ENCODE peak calls at places on chromosomes 3 and 15, in nine cellular contexts. K is cardiac muscle cell; J is naive thymus-derived CD4-positive, alpha-beta T cell; O is CD4-positive, alpha-beta T cell; R is aorta; V is right atrium auricular region; I is HCT116; A is heart right ventricle; X is thyroid gland. L is an unnamed sample.

GRCh38 chr3:35081902-35082301 is 557.4 kb upstream of the ARPP21 start:
- DNase-seq in K (no peak), J (no peak), O (no peak), R (no peak), V (no peak), I (no peak), A (no peak), X (no peak), L (no peak)

GRCh38 chr3:42830437-42831320 is 21.4 kb downstream of the ACKR2 start:
- DNase-seq in K (peak), J (no peak), O (no peak), R (no peak), V (no peak), I (peak), A (no peak), X (no peak), L (no peak)

GRCh38 chr3:123202451-123202850 is 708 bp downstream of the SEC22A start:
- DNase-seq in K (peak), J (no peak), O (no peak), R (no peak), V (no peak), I (no peak), A (no peak), X (no peak), L (no peak)

GRCh38 chr15:99508807-99509311 is 56.9 kb upstream of the MEF2A start:
- DNase-seq in K (no peak), J (no peak), O (no peak), R (no peak), V (no peak), I (no peak), A (no peak), X (no peak), L (no peak)

GRCh38 chr15:38853608-38854007 is 289.0 kb upstream of the RASGRP1 start:
- DNase-seq in K (peak), J (no peak), O (peak), R (no peak), V (no peak), I (peak), A (no peak), X (no peak), L (peak)

GRCh38 chr3:56801597-56802410 is at the start of gene ARHGEF3:
- DNase-seq in K (peak), J (peak), O (peak), R (peak), V (peak), I (peak), A (peak), X (peak), L (peak)

GRCh38 chr3:45223889-45224730 is 2.0 kb downstream of the TMEM158 start:
- DNase-seq in K (no peak), J (no peak), O (no peak), R (no peak), V (no peak), I (no peak), A (no peak), X (no peak), L (no peak)

GRCh38 chr3:195859846-195860411 is 48.2 kb upstream of the MUC4 start:
- DNase-seq in K (no peak), J (no peak), O (no peak), R (peak), V (no peak), I (no peak), A (no peak), X (no peak), L (no peak)

GRCh38 chr3:120561251-120562045 is 34.7 kb upstream of the NDUFB4 start:
- DNase-seq in K (peak), J (peak), O (peak), R (peak), V (peak), I (peak), A (peak), X (peak), L (peak)

GRCh38 chr15:85024509-85025336 is 43.1 kb downstream of the PDE8A start:
- DNase-seq in K (no peak), J (no peak), O (no peak), R (no peak), V (no peak), I (no peak), A (no peak), X (no peak), L (peak)

GRCh38 chr3:11803977-11804903 is 42.4 kb downstream of the TAMM41 start:
- DNase-seq in K (peak), J (no peak), O (no peak), R (peak), V (no peak), I (peak), A (no peak), X (peak), L (peak)

GRCh38 chr3:122668930-122669730 is 11.5 kb upstream of the PARP14 start:
- DNase-seq in K (no peak), J (no peak), O (no peak), R (no peak), V (no peak), I (peak), A (no peak), X (no peak), L (peak)

GRCh38 chr3:148697311-148698189 is at the start of gene AGTR1:
- DNase-seq in K (peak), J (no peak), O (no peak), R (peak), V (peak), I (no peak), A (peak), X (peak), L (no peak)

GRCh38 chr3:24769918-24770317 is 275.3 kb upstream of the THRB start:
- DNase-seq in K (no peak), J (no peak), O (no peak), R (no peak), V (no peak), I (no peak), A (no peak), X (no peak), L (no peak)

GRCh38 chr15:78149805-78150751 is 916 bp downstream of the IDH3A start:
- DNase-seq in K (no peak), J (no peak), O (no peak), R (no peak), V (no peak), I (no peak), A (no peak), X (no peak), L (no peak)

GRCh38 chr15:92655178-92655995 is at the start of gene FAM174B:
- DNase-seq in K (peak), J (peak), O (peak), R (peak), V (no peak), I (no peak), A (peak), X (peak), L (no peak)

GRCh38 chr15:39979606-39980005 is 45.7 kb downstream of the EIF2AK4 start:
- DNase-seq in K (no peak), J (no peak), O (no peak), R (no peak), V (no peak), I (no peak), A (no peak), X (no peak), L (no peak)

GRCh38 chr15:99506399-99506798 is 59.4 kb upstream of the MEF2A start:
- DNase-seq in K (no peak), J (no peak), O (no peak), R (no peak), V (no peak), I (no peak), A (no peak), X (no peak), L (no peak)

GRCh38 chr3:130601662-130602061 is 84.7 kb downstream of the COL6A6 start:
- DNase-seq in K (no peak), J (no peak), O (no peak), R (no peak), V (no peak), I (no peak), A (no peak), X (no peak), L (no peak)

GRCh38 chr15:55530861-55531313 is 22.9 kb upstream of the DNAAF4 start:
- DNase-seq in K (peak), J (no peak), O (no peak), R (no peak), V (no peak), I (no peak), A (no peak), X (peak), L (no peak)

GRCh38 chr3:169266351-169266750 is 397.2 kb downstream of the MECOM start:
- DNase-seq in K (no peak), J (no peak), O (no peak), R (no peak), V (no peak), I (no peak), A (no peak), X (no peak), L (no peak)

GRCh38 chr3:4228295-4228694 is 74.9 kb upstream of the SETMAR start:
- DNase-seq in K (no peak), J (no peak), O (no peak), R (no peak), V (no peak), I (no peak), A (no peak), X (no peak), L (no peak)

GRCh38 chr15:56243774-56244236 is at the start of gene RFX7:
- DNase-seq in K (peak), J (peak), O (peak), R (peak), V (peak), I (no peak), A (peak), X (peak), L (peak)

GRCh38 chr3:127962937-127963336 is 47.9 kb downstream of the KBTBD12 start:
- DNase-seq in K (no peak), J (no peak), O (no peak), R (no peak), V (no peak), I (no peak), A (no peak), X (no peak), L (no peak)

GRCh38 chr15:75107905-75108838 is 84.8 kb downstream of the PPCDC start:
- DNase-seq in K (no peak), J (peak), O (peak), R (peak), V (no peak), I (peak), A (peak), X (no peak), L (peak)

GRCh38 chr15:101432982-101433381 is 56.5 kb downstream of the PCSK6 start:
- DNase-seq in K (no peak), J (no peak), O (no peak), R (no peak), V (peak), I (no peak), A (no peak), X (no peak), L (no peak)

GRCh38 chr15:66498501-66499386 is 1.2 kb upstream of the SNAPC5 start:
- DNase-seq in K (peak), J (no peak), O (no peak), R (no peak), V (peak), I (no peak), A (no peak), X (no peak), L (peak)

GRCh38 chr3:171356251-171356650 is 104.0 kb downstream of the TNIK start:
- DNase-seq in K (no peak), J (no peak), O (no peak), R (no peak), V (no peak), I (no peak), A (no peak), X (no peak), L (no peak)

GRCh38 chr15:66504563-66505429 is at the start of the genes RPL4 and ZWILCH:
- DNase-seq in K (peak), J (peak), O (peak), R (peak), V (peak), I (peak), A (peak), X (peak), L (peak)

GRCh38 chr15:29364429-29365078 is 94.9 kb upstream of the NSMCE3 start:
- DNase-seq in K (peak), J (no peak), O (no peak), R (no peak), V (no peak), I (no peak), A (no peak), X (no peak), L (peak)

GRCh38 chr15:39022532-39023305 is 458.1 kb upstream of the RASGRP1 start:
- DNase-seq in K (no peak), J (no peak), O (no peak), R (no peak), V (no peak), I (no peak), A (no peak), X (no peak), L (no peak)

GRCh38 chr15:83973816-83974215 is 261.8 kb upstream of the GOLGA6L4 start:
- DNase-seq in K (no peak), J (no peak), O (no peak), R (no peak), V (no peak), I (no peak), A (no peak), X (no peak), L (no peak)

DNA sequence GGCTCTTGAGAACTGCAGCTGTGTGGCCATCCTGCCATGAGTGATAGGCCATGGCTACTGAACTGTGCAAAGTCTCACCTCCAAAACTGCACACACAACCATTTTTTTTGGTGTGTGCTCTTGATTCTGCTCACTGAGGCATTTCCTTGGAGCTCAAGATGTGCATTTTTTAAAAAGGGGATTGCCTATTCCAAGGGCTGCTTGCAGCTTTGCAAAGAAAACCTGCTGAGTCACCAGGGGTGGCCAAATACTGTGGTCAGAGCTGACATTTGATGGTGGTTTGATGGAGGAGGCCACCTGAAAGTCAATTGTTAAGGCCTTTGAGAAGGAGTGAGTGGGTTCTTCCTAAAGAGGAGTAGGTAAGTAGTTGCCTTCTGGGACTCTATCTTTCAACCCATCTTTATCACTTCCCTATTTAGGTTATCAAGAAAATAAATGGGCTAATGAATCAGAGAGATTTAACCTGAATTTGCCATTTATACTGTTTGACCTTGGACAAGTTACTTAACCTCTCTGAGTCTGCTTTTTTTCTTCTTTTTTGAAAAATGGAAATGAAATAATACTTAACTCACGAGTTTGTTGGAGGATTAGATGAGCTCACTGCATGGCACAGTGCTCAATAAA is 87.9 kb downstream of the CHST2 start:
- DNase-seq in K (no peak), J (no peak), O (no peak), R (no peak), V (no peak), I (no peak), A (no peak), X (peak), L (peak)
- H3K27ac ChIP-seq in K (no peak), J (no peak), O (no peak), R (no peak), V (no peak), I (no peak), A (no peak), X (peak), L (no peak)

DNA sequence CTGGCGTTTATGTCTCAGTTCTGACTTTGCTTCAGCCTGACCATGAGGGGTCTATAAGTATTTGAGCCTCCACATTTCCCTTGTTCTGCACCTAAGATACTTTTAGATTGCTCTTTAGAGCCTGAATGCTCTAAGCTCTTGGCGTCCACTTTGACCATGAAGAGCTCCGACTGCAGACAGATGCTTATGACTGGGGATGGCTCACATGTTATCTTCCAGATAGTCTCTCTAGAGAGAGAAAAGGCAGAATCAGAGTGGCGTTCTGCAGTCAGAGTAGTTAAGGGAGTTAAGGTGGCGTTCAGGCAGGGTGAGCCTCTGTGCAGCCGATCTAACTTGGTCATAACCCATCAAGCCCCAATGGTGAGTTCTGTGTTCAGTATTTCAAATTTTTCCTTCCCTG is 487.9 kb upstream of the NR2F2 start:
- DNase-seq in K (no peak), J (no peak), O (no peak), R (no peak), V (no peak), I (no peak), A (no peak), X (no peak), L (no peak)
- H3K27ac ChIP-seq in K (no peak), J (no peak), O (no peak), R (no peak), V (no peak), I (no peak), A (peak), X (peak), L (no peak)

GRCh38 chr15:42403389-42403788 is 44.1 kb downstream of the CAPN3 start:
- DNase-seq in K (no peak), J (no peak), O (no peak), R (no peak), V (no peak), I (no peak), A (no peak), X (no peak), L (no peak)

GRCh38 chr15:42405876-42406482 is 46.7 kb downstream of the CAPN3 start:
- DNase-seq in K (no peak), J (no peak), O (no peak), R (no peak), V (no peak), I (no peak), A (no peak), X (no peak), L (no peak)

GRCh38 chr15:42402806-42403205 is 43.5 kb downstream of the CAPN3 start:
- DNase-seq in K (no peak), J (no peak), O (no peak), R (no peak), V (no peak), I (no peak), A (no peak), X (no peak), L (no peak)

GRCh38 chr15:42401544-42402478 is 42.5 kb downstream of the CAPN3 start:
- DNase-seq in K (no peak), J (no peak), O (no peak), R (no peak), V (peak), I (peak), A (no peak), X (no peak), L (no peak)

GRCh38 chr15:42404461-42405235 is 45.3 kb downstream of the CAPN3 start:
- DNase-seq in K (no peak), J (no peak), O (no peak), R (no peak), V (no peak), I (no peak), A (no peak), X (no peak), L (no peak)
- H3K27ac ChIP-seq in K (no peak), J (no peak), O (no peak), R (no peak), V (no peak), I (no peak), A (no peak), X (no peak), L (no peak)

GRCh38 chr15:76299786-76300185 is 11.5 kb downstream of the ETFA start:
- DNase-seq in K (no peak), J (no peak), O (no peak), R (no peak), V (no peak), I (no peak), A (no peak), X (no peak), L (no peak)

GRCh38 chr15:76298986-76299385 is 12.3 kb downstream of the ETFA start:
- DNase-seq in K (no peak), J (no peak), O (no peak), R (no peak), V (no peak), I (no peak), A (no peak), X (no peak), L (no peak)

GRCh38 chr15:76309561-76310330 is 1.5 kb downstream of the ETFA start:
- DNase-seq in K (no peak), J (no peak), O (no peak), R (no peak), V (no peak), I (no peak), A (no peak), X (no peak), L (no peak)

GRCh38 chr15:76303909-76304308 is 7.4 kb downstream of the ETFA start:
- DNase-seq in K (no peak), J (no peak), O (no peak), R (no peak), V (no peak), I (no peak), A (no peak), X (no peak), L (no peak)
- H3K27ac ChIP-seq in K (no peak), J (no peak), O (no peak), R (no peak), V (no peak), I (no peak), A (no peak), X (no peak), L (no peak)

GRCh38 chr3:152404976-152405375 is 136.2 kb downstream of the MBNL1 start:
- DNase-seq in K (no peak), J (no peak), O (no peak), R (no peak), V (no peak), I (no peak), A (no peak), X (no peak), L (no peak)
- H3K27ac ChIP-seq in K (no peak), J (no peak), O (no peak), R (peak), V (peak), I (no peak), A (peak), X (peak), L (no peak)

GRCh38 chr15:81317642-81318017 is 6.3 kb downstream of the STARD5 start:
- DNase-seq in K (no peak), J (no peak), O (no peak), R (no peak), V (no peak), I (no peak), A (no peak), X (no peak), L (no peak)

GRCh38 chr15:81315452-81316203 is 8.3 kb downstream of the STARD5 start:
- DNase-seq in K (no peak), J (no peak), O (no peak), R (peak), V (no peak), I (no peak), A (no peak), X (no peak), L (no peak)

GRCh38 chr15:81313686-81314085 is 10.3 kb downstream of the STARD5 start:
- DNase-seq in K (no peak), J (no peak), O (no peak), R (no peak), V (no peak), I (no peak), A (no peak), X (no peak), L (no peak)

GRCh38 chr15:81314378-81314777 is 9.6 kb downstream of the STARD5 start:
- DNase-seq in K (no peak), J (no peak), O (no peak), R (no peak), V (no peak), I (no peak), A (no peak), X (no peak), L (no peak)

GRCh38 chr15:81316267-81316666 is 7.7 kb downstream of the STARD5 start:
- DNase-seq in K (no peak), J (no peak), O (no peak), R (no peak), V (no peak), I (no peak), A (no peak), X (no peak), L (no peak)
- H3K27ac ChIP-seq in K (no peak), J (peak), O (peak), R (no peak), V (no peak), I (no peak), A (no peak), X (no peak), L (no peak)

DNA sequence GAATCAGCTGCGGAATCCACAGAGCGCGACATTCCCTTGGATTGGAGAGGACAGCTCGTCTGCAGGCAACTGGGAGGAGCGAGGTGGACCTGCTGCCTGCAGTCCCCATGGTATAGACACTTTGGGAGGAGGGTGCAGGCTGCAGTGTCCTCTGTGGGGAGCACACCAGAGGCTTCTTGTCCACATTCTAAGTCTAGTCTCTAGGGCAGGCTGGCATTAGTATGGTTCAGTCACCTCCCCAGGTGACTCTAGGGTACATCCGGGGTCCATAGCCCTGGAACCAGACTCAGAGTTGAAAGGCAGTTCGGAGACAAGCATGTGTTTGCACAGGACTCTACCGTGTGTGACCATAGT is 118.2 kb downstream of the GABRG3 start:
- DNase-seq in K (no peak), J (no peak), O (no peak), R (no peak), V (no peak), I (no peak), A (no peak), X (no peak), L (no peak)
- H3K27ac ChIP-seq in K (no peak), J (no peak), O (no peak), R (no peak), V (no peak), I (no peak), A (no peak), X (no peak), L (no peak)